ENCODE peak calls at places on chromosome 1, in nine cellular contexts. M is activated CD4-positive, CD25-positive, alpha-beta regulatory T cell; E is HAP-1; I is naive thymus-derived CD8-positive, alpha-beta T cell; O is NCI-H82; T is NT2/D1; W is sciatic nerve; J is activated naive CD4-positive, alpha-beta T cell; D is nucleus accumbens. C is an unnamed sample.

GRCh38 chr1:157893681-157894080 is 52.1 kb upstream of the CD5L start:
- DNase-seq in M (no peak), E (no peak), I (no peak), O (no peak), T (no peak), W (no peak), J (no peak), D (no peak), C (no peak)

GRCh38 chr1:53061859-53062714 is at the start of gene PODN:
- DNase-seq in M (no peak), E (no peak), I (no peak), O (peak), T (no peak), W (peak), J (no peak), D (no peak), C (no peak)

GRCh38 chr1:70288171-70288570 is 66.4 kb downstream of the ANKRD13C start:
- DNase-seq in M (no peak), E (no peak), I (no peak), O (no peak), T (no peak), W (no peak), J (no peak), D (no peak), C (no peak)

GRCh38 chr1:236421022-236421421 is 26.9 kb downstream of the EDARADD start:
- DNase-seq in M (no peak), E (no peak), I (no peak), O (no peak), T (no peak), W (no peak), J (no peak), D (no peak), C (no peak)

GRCh38 chr1:228487336-228488106 is at the start of gene RNF187:
- DNase-seq in M (no peak), E (no peak), I (peak), O (peak), T (no peak), W (peak), J (peak), D (no peak), C (no peak)

GRCh38 chr1:246166841-246167240 is 340.2 kb downstream of the SMYD3 start:
- DNase-seq in M (no peak), E (no peak), I (no peak), O (no peak), T (no peak), W (no peak), J (no peak), D (no peak), C (no peak)

GRCh38 chr1:11337536-11338350 is 64.7 kb downstream of the UBIAD1 start:
- DNase-seq in M (peak), E (peak), I (peak), O (peak), T (no peak), W (no peak), J (peak), D (no peak), C (no peak)

GRCh38 chr1:242586355-242586670 is 61.8 kb upstream of the PLD5 start:
- DNase-seq in M (no peak), E (peak), I (no peak), O (no peak), T (no peak), W (no peak), J (no peak), D (no peak), C (no peak)

GRCh38 chr1:30850607-30851006 is 58.0 kb downstream of the SDC3 start:
- DNase-seq in M (no peak), E (no peak), I (no peak), O (no peak), T (no peak), W (no peak), J (no peak), D (no peak), C (no peak)

C was measured in hippocampal formation.